ENCODE peak calls at places on chromosomes 3 and 15, in eight cellular contexts. N is hepatocyte, A is GM23338, E is neuronal stem cell, G is fibroblast of lung, Y is GM12878, U is K562, S is neural progenitor cell. Q is an unnamed sample.

GRCh38 chr3:136920904-136921649 is 36.7 kb upstream of the IL20RB start:
- DNase-seq in N (no peak), A (no peak), E (no peak), G (no peak), Y (no peak), U (no peak), S (no peak), Q (no peak)

GRCh38 chr3:15440891-15441290 is 13.5 kb downstream of the EAF1 start:
- DNase-seq in N (no peak), A (no peak), E (no peak), G (peak; percentile 14), Y (no peak), U (no peak), S (no peak), Q (no peak)

GRCh38 chr15:76863123-76863522 is 42.0 kb downstream of the SCAPER start:
- DNase-seq in N (no peak), A (no peak), E (peak; percentile 24), G (no peak), Y (no peak), U (no peak), S (peak; percentile 45), Q (no peak)

GRCh38 chr3:185986201-185986600 is 48.4 kb upstream of the TRA2B start:
- DNase-seq in N (no peak), A (no peak), E (no peak), G (no peak), Y (no peak), U (peak; percentile 55), S (no peak), Q (no peak)

GRCh38 chr3:58287354-58287753 is 18.7 kb upstream of the RPP14 start:
- DNase-seq in N (no peak), A (no peak), E (no peak), G (no peak), Y (no peak), U (no peak), S (no peak), Q (peak; percentile 23)

GRCh38 chr3:141859651-141860050 is 16.8 kb upstream of the ATP1B3 start:
- DNase-seq in N (peak; percentile 12), A (no peak), E (no peak), G (no peak), Y (no peak), U (no peak), S (no peak), Q (no peak)

GRCh38 chr3:188832961-188833615 is 338.7 kb upstream of the TPRG1 start:
- DNase-seq in N (no peak), A (peak; percentile 48), E (no peak), G (no peak), Y (no peak), U (no peak), S (peak; percentile 11), Q (no peak)

GRCh38 chr15:31457161-31457560 is 130.5 kb downstream of the KLF13 start:
- DNase-seq in N (no peak), A (no peak), E (no peak), G (no peak), Y (no peak), U (no peak), S (no peak), Q (no peak)

GRCh38 chr3:108412351-108412750 is 98.0 kb downstream of the MYH15 start:
- DNase-seq in N (no peak), A (no peak), E (no peak), G (no peak), Y (no peak), U (no peak), S (no peak), Q (no peak)

GRCh38 chr3:33050084-33050653 is 46.8 kb downstream of the GLB1 start:
- DNase-seq in N (no peak), A (no peak), E (no peak), G (no peak), Y (no peak), U (no peak), S (no peak), Q (no peak)

GRCh38 chr3:58572634-58573230 is 4.5 kb downstream of the FAM107A start:
- DNase-seq in N (no peak), A (no peak), E (no peak), G (no peak), Y (no peak), U (no peak), S (no peak), Q (no peak)

GRCh38 chr3:125602752-125603649 is 7.7 kb upstream of the OSBPL11 start:
- DNase-seq in N (no peak), A (no peak), E (no peak), G (peak; percentile 86), Y (no peak), U (no peak), S (peak; percentile 33), Q (no peak)

GRCh38 chr3:59542276-59542675 is 492.5 kb upstream of the CFAP20DC start:
- DNase-seq in N (no peak), A (no peak), E (no peak), G (no peak), Y (no peak), U (no peak), S (no peak), Q (no peak)

GRCh38 chr3:76044601-76045600 is 259.6 kb upstream of the ZNF717 start:
- DNase-seq in N (peak; percentile 74), A (peak; percentile 72), E (peak; percentile 29), G (no peak), Y (no peak), U (no peak), S (peak; percentile 54), Q (peak; percentile 77)

GRCh38 chr3:59985643-59986200 is 935.9 kb upstream of the CFAP20DC start:
- DNase-seq in N (no peak), A (no peak), E (no peak), G (no peak), Y (no peak), U (no peak), S (no peak), Q (no peak)

GRCh38 chr3:9040996-9041395 is 77.7 kb upstream of the RAD18 start:
- DNase-seq in N (no peak), A (no peak), E (no peak), G (no peak), Y (no peak), U (no peak), S (no peak), Q (no peak)

DNA sequence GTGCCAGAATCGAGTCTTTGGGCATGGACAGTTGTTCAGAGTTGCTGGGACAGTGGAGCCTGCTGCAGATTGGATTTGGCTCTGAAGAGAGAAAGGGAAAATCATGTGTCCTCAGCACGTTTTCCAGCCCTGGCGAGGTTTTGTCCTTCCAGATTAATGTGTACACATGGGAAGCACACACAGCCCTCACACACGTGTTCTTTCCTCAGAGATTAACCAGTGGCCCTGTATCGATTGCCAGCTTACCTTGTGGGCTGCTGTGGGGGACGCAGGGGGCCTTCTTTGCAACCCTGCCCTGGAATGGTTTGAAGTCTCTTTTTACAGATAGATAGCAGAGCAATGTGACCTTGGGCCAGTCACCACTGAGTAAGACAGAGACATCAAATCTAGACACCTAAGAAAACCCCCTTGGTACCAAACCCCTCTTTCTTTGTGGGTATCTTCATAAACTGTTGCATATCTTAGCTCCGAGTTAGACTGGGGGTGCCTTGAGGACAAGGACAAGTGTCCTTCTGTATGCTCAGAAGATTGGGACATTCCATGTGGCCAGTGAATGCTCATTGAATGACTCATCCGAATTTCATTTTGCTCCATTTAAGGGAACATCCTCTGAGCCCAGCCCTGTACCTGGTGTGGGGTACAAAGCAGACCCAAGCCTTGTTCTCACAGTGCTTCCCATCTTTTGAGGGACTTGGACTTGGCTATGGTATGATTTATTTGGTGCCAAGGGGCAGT is 48.0 kb downstream of the SMAD6 start:
- DNase-seq in N (no peak), A (peak; percentile 27), E (no peak), G (peak; percentile 37), Y (no peak), U (no peak), S (no peak), Q (no peak)
- H3K27ac ChIP-seq in N (no peak overlapping the region), A (no peak overlapping the region), E (no peak overlapping the region), G (no peak overlapping the region), Y (no peak overlapping the region), U (no peak overlapping the region), S (no peak overlapping the region), Q (no peak overlapping the region)

GRCh38 chr15:81209635-81210034 is 13.0 kb downstream of the IL16 start:
- DNase-seq in N (no peak), A (no peak), E (no peak), G (no peak), Y (no peak), U (no peak), S (no peak), Q (no peak)

GRCh38 chr15:81215531-81215930 is 18.9 kb downstream of the IL16 start:
- DNase-seq in N (no peak), A (no peak), E (no peak), G (no peak), Y (no peak), U (no peak), S (no peak), Q (no peak)

GRCh38 chr15:81213982-81214381 is 17.3 kb downstream of the IL16 start:
- DNase-seq in N (no peak), A (no peak), E (no peak), G (no peak), Y (no peak), U (no peak), S (no peak), Q (no peak)

GRCh38 chr15:81215983-81216382 is 19.3 kb downstream of the IL16 start:
- DNase-seq in N (no peak), A (no peak), E (no peak), G (no peak), Y (no peak), U (no peak), S (no peak), Q (no peak)

GRCh38 chr15:81211376-81211775 is 14.7 kb downstream of the IL16 start:
- DNase-seq in N (no peak), A (no peak), E (no peak), G (no peak), Y (no peak), U (no peak), S (no peak), Q (no peak)
- H3K4me1 ChIP-seq in N (no peaks in the 10 kb centered on the region), A (no peaks in the 10 kb centered on the region), E (no peaks in the 10 kb centered on the region), G (no peaks in the 10 kb centered on the region), Y (no peaks in the 10 kb centered on the region), U (no peaks in the 10 kb centered on the region), S (no peaks in the 10 kb centered on the region), Q (no peaks in the 10 kb centered on the region)

GRCh38 chr3:34238407-34238806 is 440.0 kb downstream of the PDCD6IP start:
- DNase-seq in N (no peak), A (no peak), E (no peak), G (no peak), Y (no peak), U (no peak), S (no peak), Q (no peak)
- H2AFZ ChIP-seq in N (no peak overlapping the region), A (no peak overlapping the region), E (no peak overlapping the region), G (no peak overlapping the region), Y (peak overlapping the region; percentile 38), U (no peak overlapping the region), S (no peak overlapping the region), Q (no peak overlapping the region)

DNA sequence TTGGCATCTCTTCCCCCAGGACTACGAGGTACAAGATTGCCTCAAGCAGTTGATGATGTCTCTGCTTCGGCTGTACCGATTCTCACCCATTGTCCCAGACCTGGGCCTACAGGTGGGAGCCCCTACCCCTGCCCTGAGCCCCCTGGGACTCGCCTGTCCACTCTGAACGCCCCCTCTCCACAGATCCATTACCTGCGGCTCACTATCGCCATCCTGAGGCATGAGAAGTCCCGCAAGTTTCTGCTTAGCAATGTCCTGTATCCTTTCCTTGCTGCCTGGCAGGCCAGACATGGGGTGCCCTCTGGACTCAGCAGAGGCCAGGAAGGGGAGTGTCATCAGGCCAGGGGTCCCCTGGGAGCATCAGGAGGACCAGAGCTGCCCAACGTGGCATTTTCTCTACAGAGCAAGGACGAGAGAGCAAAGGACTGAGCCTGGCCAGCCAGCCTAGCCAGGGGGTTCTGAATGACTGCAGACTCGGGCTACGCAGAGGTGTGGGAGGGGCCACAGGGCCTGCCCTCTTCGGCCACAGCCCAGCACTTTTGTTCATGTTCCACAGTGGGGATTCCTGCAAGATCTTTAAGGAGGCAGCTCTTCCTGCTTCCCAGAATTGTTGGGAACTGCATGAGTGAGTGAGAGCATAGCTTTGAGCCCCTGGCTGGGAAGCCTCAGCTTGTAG is 11.2 kb downstream of the RNF123 start:
- DNase-seq in N (no peak), A (peak; percentile 71), E (no peak), G (no peak), Y (no peak), U (no peak), S (peak; percentile 21), Q (no peak)
- H3K27ac ChIP-seq in N (no peak overlapping the region), A (peak overlapping the region; percentile 39), E (no peak overlapping the region), G (no peak overlapping the region), Y (no peak overlapping the region), U (no peak overlapping the region), S (peak overlapping the region; percentile 20), Q (no peak overlapping the region)

Q was measured in Karpas-422.